ENCODE peak calls at places on chromosomes 5 and 9, in eight cellular contexts. D is A549, T is H9, N is kidney, H is psoas muscle, I is heart right ventricle, A is stomach, L is lower lobe of right lung. O is an unnamed sample.
A peak's percentile ranks its signal among the peaks of the same experiment; 100 is the strongest.

GRCh38 chr5:35698057-35698808 is 80.6 kb downstream of the SPEF2 start:
- DNase-seq in I (no peak), H (no peak), T (no peak), A (no peak), N (no peak), D (no peak), L (no peak), O (no peak)

GRCh38 chr5:105506692-105507277 is 1944.2 kb upstream of the NUDT12 start:
- DNase-seq in T (peak; percentile 67), L (no peak), A (no peak), N (no peak), I (no peak), H (no peak), D (no peak), O (no peak)

GRCh38 chr5:160466889-160467554 is 45.4 kb downstream of the PTTG1 start:
- DNase-seq in I (peak; percentile 10), N (no peak), T (no peak), L (no peak), D (no peak), H (no peak), A (no peak), O (no peak)

GRCh38 chr9:87527211-87527916 is 29.7 kb downstream of the DAPK1 start:
- DNase-seq in D (no peak), T (no peak), H (no peak), N (no peak), A (no peak), I (no peak), L (no peak), O (no peak)

GRCh38 chr5:139982157-139982974 is 60.7 kb downstream of the NRG2 start:
- DNase-seq in N (peak; percentile 76), H (no peak), T (no peak), I (peak; percentile 49), A (peak; percentile 34), D (no peak), L (no peak), O (no peak)

GRCh38 chr9:106284300-106284699 is 578.7 kb upstream of the ZNF462 start:
- DNase-seq in I (no peak), L (no peak), N (no peak), A (no peak), H (no peak), T (peak; percentile 40), D (no peak), O (no peak)

GRCh38 chr5:148699028-148699427 is 44.7 kb upstream of the HTR4 start:
- DNase-seq in N (no peak), T (no peak), L (no peak), A (no peak), H (no peak), I (no peak), D (no peak), O (no peak)

GRCh38 chr5:123814796-123815479 is 303.0 kb downstream of the CSNK1G3 start:
- DNase-seq in N (no peak), H (no peak), D (no peak), T (no peak), A (no peak), I (no peak), L (no peak), O (no peak)

GRCh38 chr5:103271570-103272289 is 13.2 kb downstream of the MACIR start:
- DNase-seq in A (no peak), N (no peak), L (no peak), T (no peak), D (no peak), I (no peak), H (no peak), O (no peak)

GRCh38 chr5:88674262-88675158 is 208.5 kb downstream of the MEF2C start:
- DNase-seq in A (no peak), I (no peak), N (peak; percentile 61), H (no peak), D (no peak), L (no peak), T (peak; percentile 79), O (peak; percentile 84)

GRCh38 chr9:133421615-133422542 is at the start of gene ADAMTS13:
- DNase-seq in N (no peak), L (no peak), T (peak; percentile 79), I (no peak), A (no peak), D (peak; percentile 58), H (no peak), O (no peak)

GRCh38 chr9:133420392-133420827 is 1.8 kb upstream of the ADAMTS13 start:
- DNase-seq in I (no peak), A (no peak), H (no peak), L (no peak), T (no peak), D (no peak), N (no peak), O (no peak)

GRCh38 chr9:133419005-133419404 is 1.2 kb upstream of the REXO4 start:
- DNase-seq in L (no peak), A (no peak), D (no peak), I (no peak), N (no peak), T (no peak), H (no peak), O (no peak)

GRCh38 chr9:133415107-133415506 is 2.7 kb downstream of the REXO4 start:
- DNase-seq in D (no peak), L (no peak), H (no peak), T (no peak), A (no peak), N (no peak), I (no peak), O (no peak)

GRCh38 chr9:133417541-133418461 is at the start of gene REXO4:
- DNase-seq in D (peak; percentile 73), H (peak; percentile 94), L (peak; percentile 85), I (peak; percentile 77), T (peak; percentile 93), N (peak; percentile 94), A (peak; percentile 83), O (peak; percentile 95)
- H3K4me1 ChIP-seq in D (peaks cover 14% of the 10 kb centered on the region), H (peaks cover 6% of the 10 kb centered on the region), L (peaks cover 25% of the 10 kb centered on the region), I (peaks cover 12% of the 10 kb centered on the region), T (peaks cover 5% of the 10 kb centered on the region), N (peaks cover 7% of the 10 kb centered on the region), A (peaks cover 65% of the 10 kb centered on the region), O (peaks cover 47% of the 10 kb centered on the region)

GRCh38 chr5:93574041-93574938 is 6.7 kb downstream of the NR2F1-AS1 start:
- DNase-seq in N (no peak), H (no peak), T (no peak), D (no peak), I (no peak), L (no peak), A (no peak), O (no peak)
- H3K27ac ChIP-seq in N (peak overlapping the region; percentile 8), H (no peak overlapping the region), T (no peak overlapping the region), D (no peak overlapping the region), I (no peak overlapping the region), L (no peak overlapping the region), A (no peak overlapping the region), O (no peak overlapping the region)

DNA sequence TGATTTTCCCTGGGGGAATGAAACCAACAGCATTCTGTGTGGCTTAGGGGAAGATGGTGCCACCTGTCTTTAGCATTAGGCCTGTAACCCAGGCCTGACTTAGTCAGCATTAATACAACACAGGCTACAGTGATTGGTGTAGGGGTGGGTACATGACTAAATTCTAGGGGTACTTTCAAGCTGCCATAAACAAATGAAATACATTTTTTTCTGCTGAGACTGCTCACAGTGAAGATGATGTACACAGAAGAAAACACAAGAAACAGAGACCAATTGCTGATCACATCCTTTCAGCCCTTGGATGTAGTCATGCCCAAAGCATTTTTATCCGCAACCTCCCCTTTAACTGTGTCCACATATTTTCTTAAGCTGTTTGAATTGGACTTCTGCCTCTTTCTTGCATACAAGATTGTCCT is 527.2 kb downstream of the KCTD16 start:
- DNase-seq in A (no peak), N (no peak), T (no peak), I (no peak), D (no peak), L (no peak), H (no peak), O (no peak)
- TF ChIP-seq CTCF in A (no peak), N (no peak), T (peak; percentile 15), I (no peak), D (no peak), L (no peak), H (no peak), O (no peak)

GRCh38 chr5:62331921-62332320 is 25.9 kb downstream of the KIF2A start:
- DNase-seq in A (no peak), H (no peak), L (no peak), D (no peak), I (no peak), T (no peak), N (no peak), O (no peak)
- H3K4me1 ChIP-seq in A (no peaks in the 10 kb centered on the region), H (peaks cover 4% of the 10 kb centered on the region), L (no peaks in the 10 kb centered on the region), D (peaks cover 23% of the 10 kb centered on the region), I (peaks cover 3% of the 10 kb centered on the region), T (no peaks in the 10 kb centered on the region), N (no peaks in the 10 kb centered on the region), O (peaks cover 51% of the 10 kb centered on the region)

DNA sequence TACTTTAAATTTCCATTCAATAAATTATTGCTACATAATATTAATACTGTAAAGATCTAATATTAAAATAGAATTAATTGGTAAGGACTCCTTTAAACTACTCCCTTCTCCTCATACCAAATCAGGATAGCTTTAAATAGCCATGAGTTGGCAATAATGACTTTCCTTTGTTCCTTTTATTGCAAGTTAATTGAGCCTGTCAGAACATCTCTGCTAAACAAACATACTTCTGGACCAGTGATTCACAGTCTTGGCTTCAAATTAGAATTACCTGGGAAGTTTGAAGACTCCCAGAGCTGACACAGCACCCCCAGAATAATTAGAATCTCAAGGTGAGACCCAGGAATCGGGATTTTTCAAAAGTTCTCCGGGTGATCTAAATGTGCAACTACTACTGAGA is 18.7 kb downstream of the C5orf58 start:
- DNase-seq in A (no peak), D (no peak), N (no peak), I (no peak), H (no peak), L (no peak), T (no peak), O (no peak)
- H3K27ac ChIP-seq in A (no peak overlapping the region), D (no peak overlapping the region), N (no peak overlapping the region), I (no peak overlapping the region), H (no peak overlapping the region), L (no peak overlapping the region), T (no peak overlapping the region), O (no peak overlapping the region)

O was measured in spleen.